ENCODE peak calls at places on chromosomes 11 and 22, in eight cellular contexts. Y is IMR-90, E is breast epithelium, F is uterus, R is stomach, T is body of pancreas, P is sigmoid colon, U is A549. D is an unnamed sample.

GRCh38 chr11:93814966-93815633 is 31.0 kb downstream of the MED17 start:
- DNase-seq in Y (no peak), E (no peak), F (no peak), R (no peak), T (no peak), P (no peak), U (no peak), D (no peak)

GRCh38 chr11:92978226-92979111 is 9.0 kb downstream of the MTNR1B start:
- DNase-seq in Y (peak), E (no peak), F (no peak), R (peak), T (no peak), P (no peak), U (no peak), D (no peak)

GRCh38 chr22:45328822-45329535 is 19.2 kb downstream of the FAM118A start:
- DNase-seq in Y (no peak), E (no peak), F (no peak), R (no peak), T (no peak), P (no peak), U (no peak), D (peak)

GRCh38 chr22:39470462-39471335 is 13.9 kb downstream of the MGAT3 start:
- DNase-seq in Y (no peak), E (no peak), F (no peak), R (no peak), T (no peak), P (no peak), U (no peak), D (no peak)

GRCh38 chr11:27392715-27393114 is 29.7 kb upstream of the CCDC34 start:
- DNase-seq in Y (peak), E (no peak), F (peak), R (no peak), T (no peak), P (no peak), U (peak), D (no peak)

GRCh38 chr11:106186630-106187029 is 109.2 kb downstream of the AASDHPPT start:
- DNase-seq in Y (no peak), E (no peak), F (no peak), R (no peak), T (no peak), P (no peak), U (peak), D (no peak)

GRCh38 chr22:20979243-20979809 is 2.8 kb upstream of the LZTR1 start:
- DNase-seq in Y (peak), E (peak), F (peak), R (peak), T (peak), P (peak), U (no peak), D (peak)

GRCh38 chr11:43404406-43404805 is 45.7 kb downstream of the TTC17 start:
- DNase-seq in Y (no peak), E (no peak), F (no peak), R (no peak), T (no peak), P (no peak), U (no peak), D (no peak)

GRCh38 chr11:73156114-73156513 is 14.0 kb upstream of the FCHSD2 start:
- DNase-seq in Y (no peak), E (no peak), F (no peak), R (no peak), T (no peak), P (peak), U (no peak), D (peak)

GRCh38 chr22:50085211-50085999 is at the start of gene MLC1:
- DNase-seq in Y (peak), E (no peak), F (no peak), R (no peak), T (no peak), P (no peak), U (no peak), D (no peak)

GRCh38 chr22:50505276-50505775 is 2.2 kb downstream of the LMF2 start:
- DNase-seq in Y (no peak), E (no peak), F (no peak), R (no peak), T (no peak), P (no peak), U (no peak), D (no peak)

GRCh38 chr11:82842019-82842418 is 58.2 kb downstream of the PRCP start:
- DNase-seq in Y (no peak), E (no peak), F (no peak), R (no peak), T (no peak), P (peak), U (no peak), D (no peak)

GRCh38 chr11:32779131-32779530 is 15.3 kb downstream of the CCDC73 start:
- DNase-seq in Y (no peak), E (no peak), F (no peak), R (no peak), T (no peak), P (no peak), U (no peak), D (no peak)

GRCh38 chr11:14310696-14311095 is 48.3 kb downstream of the RRAS2 start:
- DNase-seq in Y (peak), E (no peak), F (no peak), R (no peak), T (no peak), P (no peak), U (no peak), D (no peak)

GRCh38 chr11:1196516-1197391 is 26.1 kb upstream of the MUC5B start:
- DNase-seq in Y (no peak), E (peak), F (peak), R (peak), T (no peak), P (peak), U (no peak), D (no peak)

GRCh38 chr11:118275184-118275583 is 11.1 kb upstream of the MPZL2 start:
- DNase-seq in Y (no peak), E (no peak), F (peak), R (no peak), T (no peak), P (no peak), U (no peak), D (no peak)

GRCh38 chr22:26479792-26480610 is 3.6 kb downstream of the HPS4 start:
- DNase-seq in Y (no peak), E (no peak), F (no peak), R (no peak), T (no peak), P (no peak), U (no peak), D (no peak)
- H3K4me3 ChIP-seq in Y (no peak), E (no peak), F (no peak), R (peak), T (no peak), P (no peak), U (no peak), D (no peak)

GRCh38 chr11:134659882-134660281 is 247.8 kb upstream of the B3GAT1 start:
- DNase-seq in Y (no peak), E (no peak), F (no peak), R (peak), T (no peak), P (peak), U (no peak), D (peak)

GRCh38 chr11:134656861-134657540 is 245.0 kb upstream of the B3GAT1 start:
- DNase-seq in Y (no peak), E (no peak), F (peak), R (peak), T (no peak), P (peak), U (no peak), D (peak)

GRCh38 chr11:134657631-134658030 is 245.6 kb upstream of the B3GAT1 start:
- DNase-seq in Y (no peak), E (no peak), F (no peak), R (peak), T (no peak), P (peak), U (no peak), D (peak)

GRCh38 chr11:134660416-134660815 is 248.4 kb upstream of the B3GAT1 start:
- DNase-seq in Y (no peak), E (no peak), F (no peak), R (no peak), T (no peak), P (peak), U (no peak), D (no peak)

DNA sequence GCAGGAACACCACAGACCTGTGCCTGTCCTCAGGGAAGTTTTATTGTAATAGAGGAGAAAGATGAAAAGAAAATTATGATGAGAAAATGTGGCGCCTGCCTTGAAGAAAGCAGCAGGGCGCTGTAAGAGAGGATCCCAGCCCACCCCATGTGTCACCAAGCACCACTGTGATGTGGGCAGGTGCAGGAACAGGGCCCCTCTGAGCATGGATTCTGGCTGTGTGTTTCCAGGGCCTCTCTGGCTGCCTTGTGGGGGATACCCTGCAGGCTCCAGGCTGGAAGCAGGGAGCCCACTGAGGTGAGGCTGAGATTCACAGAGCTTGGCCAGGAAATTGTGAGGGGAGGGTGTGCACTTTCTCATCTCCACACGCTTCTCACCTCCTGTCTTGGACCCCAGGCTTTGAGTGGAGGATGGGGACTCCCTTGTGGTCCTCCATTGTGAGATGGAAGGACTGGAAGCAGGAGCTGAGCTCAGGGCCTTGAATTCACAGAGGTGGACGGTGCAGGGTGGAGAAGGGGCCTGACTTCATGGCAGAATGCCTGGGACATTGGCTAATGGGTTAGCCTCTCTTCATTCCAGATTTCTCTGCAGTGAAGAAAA is 246.5 kb upstream of the B3GAT1 start:
- DNase-seq in Y (no peak), E (no peak), F (peak), R (peak), T (no peak), P (peak), U (no peak), D (peak)
- TF ChIP-seq POLR2A in Y (no peak), E (no peak), F (no peak), R (no peak), T (no peak), P (no peak), U (no peak), D (no peak)

DNA sequence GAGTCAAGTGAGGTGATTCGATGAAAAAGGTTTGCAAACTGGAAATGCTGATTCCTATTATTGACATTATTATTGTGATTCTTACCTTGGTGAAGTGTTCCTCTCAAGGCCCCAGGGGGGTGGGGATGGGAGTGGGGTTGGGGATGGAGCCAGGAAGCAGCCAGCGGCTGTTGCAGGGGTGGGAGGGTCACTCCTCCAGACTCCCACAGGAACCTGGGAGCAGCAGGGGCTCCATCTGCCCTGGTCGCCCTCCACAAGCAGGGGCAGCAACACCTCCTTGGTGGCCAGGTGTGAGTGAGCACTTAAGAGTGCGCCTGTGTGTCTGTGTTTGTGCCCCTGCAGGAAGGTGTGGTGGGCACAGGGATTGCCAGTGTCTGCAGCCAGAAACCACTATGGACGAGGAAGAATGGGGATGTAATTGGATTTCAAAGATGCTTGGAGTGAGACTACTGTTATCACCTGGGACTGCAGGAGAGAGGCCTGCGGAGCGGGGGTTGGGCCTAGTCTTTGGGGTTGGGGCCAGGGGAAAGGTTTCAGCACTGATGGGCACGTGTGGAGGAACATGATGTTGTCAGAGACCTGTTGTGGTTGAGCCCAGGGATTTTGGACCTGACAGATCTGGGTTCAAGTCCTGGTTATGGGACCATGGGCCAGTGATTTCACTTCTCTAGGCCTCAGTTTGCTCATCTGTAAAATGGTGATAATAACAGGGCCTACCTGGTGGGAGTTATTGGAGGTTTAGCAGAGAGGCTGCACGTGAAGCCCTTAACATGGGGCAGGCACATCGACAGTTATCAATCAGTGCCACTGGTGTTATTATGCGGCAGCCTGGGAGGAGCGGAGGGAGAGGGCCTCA is 3.6 kb upstream of the TP53I11 start:
- DNase-seq in Y (no peak), E (no peak), F (no peak), R (no peak), T (no peak), P (no peak), U (no peak), D (no peak)
- H3K4me3 ChIP-seq in Y (no peak), E (no peak), F (no peak), R (no peak), T (no peak), P (no peak), U (no peak), D (no peak)

GRCh38 chr11:20367313-20367948 is 3.9 kb downstream of the HTATIP2 start:
- DNase-seq in Y (peak), E (no peak), F (peak), R (peak), T (no peak), P (peak), U (peak), D (peak)
- TF ChIP-seq POLR2A in Y (no peak), E (no peak), F (no peak), R (no peak), T (no peak), P (no peak), U (no peak), D (no peak)

DNA sequence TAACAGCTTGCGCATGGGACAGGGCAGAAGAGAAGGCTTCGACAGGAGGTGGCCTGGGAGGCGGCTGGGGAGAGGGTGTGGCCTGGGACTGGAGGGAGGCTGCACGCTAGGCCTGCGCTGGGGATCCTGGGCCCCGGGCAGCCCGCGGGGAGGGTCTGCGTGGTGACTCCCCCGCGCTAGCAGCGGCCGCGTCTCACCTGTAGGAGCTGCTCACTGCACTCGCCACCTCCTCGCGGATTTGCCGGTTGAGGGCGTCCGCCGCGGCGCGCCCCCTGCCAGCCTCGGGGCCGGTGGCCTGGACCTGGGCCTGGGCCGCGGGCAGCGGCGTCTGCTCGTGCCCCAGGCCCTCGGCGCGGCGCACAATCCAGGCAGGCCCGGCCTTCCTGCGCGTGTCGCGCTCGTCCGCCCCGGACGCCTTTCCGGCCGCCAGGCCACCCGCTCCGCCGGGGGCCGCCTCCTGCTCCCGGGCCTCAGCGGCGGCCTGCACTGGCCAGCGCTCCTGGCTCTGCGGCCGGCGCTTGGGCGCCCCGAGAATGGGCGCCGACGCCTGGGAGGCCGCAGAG is 1.5 kb downstream of the MAP6 start:
- DNase-seq in Y (no peak), E (no peak), F (no peak), R (peak), T (peak), P (no peak), U (peak), D (no peak)
- H3K4me3 ChIP-seq in Y (peak), E (peak), F (peak), R (peak), T (no peak), P (peak), U (peak), D (peak)

GRCh38 chr11:122804161-122804560 is 34.1 kb upstream of the CRTAM start:
- DNase-seq in Y (no peak), E (no peak), F (no peak), R (no peak), T (no peak), P (no peak), U (no peak), D (no peak)

GRCh38 chr11:122803306-122803705 is 35.0 kb upstream of the CRTAM start:
- DNase-seq in Y (peak), E (no peak), F (no peak), R (no peak), T (no peak), P (no peak), U (no peak), D (no peak)

GRCh38 chr11:122802876-122803275 is 35.4 kb upstream of the CRTAM start:
- DNase-seq in Y (no peak), E (no peak), F (no peak), R (no peak), T (no peak), P (no peak), U (no peak), D (no peak)

GRCh38 chr11:122804796-122805195 is 33.5 kb upstream of the CRTAM start:
- DNase-seq in Y (no peak), E (no peak), F (no peak), R (no peak), T (no peak), P (no peak), U (no peak), D (no peak)

DNA sequence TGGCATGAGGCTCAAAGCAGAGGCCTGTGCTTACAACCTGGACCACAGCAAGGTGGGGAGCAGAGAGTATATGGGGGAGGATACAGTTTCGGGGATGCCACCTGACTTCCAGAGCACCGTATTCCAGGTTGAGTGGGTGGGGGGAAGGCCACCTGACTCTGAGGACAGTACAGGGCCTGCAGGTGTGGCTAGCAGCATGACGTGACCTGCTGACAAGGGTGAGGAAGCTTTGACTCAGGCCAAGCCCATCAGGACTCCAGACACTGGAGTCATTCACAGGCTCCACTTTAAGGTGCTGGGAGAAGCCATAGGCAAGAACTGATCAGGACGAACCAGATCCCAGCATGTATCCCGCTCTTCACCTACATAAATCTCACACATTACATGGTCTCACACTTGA is 34.6 kb upstream of the CRTAM start:
- DNase-seq in Y (no peak), E (no peak), F (no peak), R (no peak), T (no peak), P (no peak), U (no peak), D (no peak)
- TF ChIP-seq POLR2A in Y (no peak), E (no peak), F (no peak), R (no peak), T (no peak), P (no peak), U (no peak), D (no peak)

DNA sequence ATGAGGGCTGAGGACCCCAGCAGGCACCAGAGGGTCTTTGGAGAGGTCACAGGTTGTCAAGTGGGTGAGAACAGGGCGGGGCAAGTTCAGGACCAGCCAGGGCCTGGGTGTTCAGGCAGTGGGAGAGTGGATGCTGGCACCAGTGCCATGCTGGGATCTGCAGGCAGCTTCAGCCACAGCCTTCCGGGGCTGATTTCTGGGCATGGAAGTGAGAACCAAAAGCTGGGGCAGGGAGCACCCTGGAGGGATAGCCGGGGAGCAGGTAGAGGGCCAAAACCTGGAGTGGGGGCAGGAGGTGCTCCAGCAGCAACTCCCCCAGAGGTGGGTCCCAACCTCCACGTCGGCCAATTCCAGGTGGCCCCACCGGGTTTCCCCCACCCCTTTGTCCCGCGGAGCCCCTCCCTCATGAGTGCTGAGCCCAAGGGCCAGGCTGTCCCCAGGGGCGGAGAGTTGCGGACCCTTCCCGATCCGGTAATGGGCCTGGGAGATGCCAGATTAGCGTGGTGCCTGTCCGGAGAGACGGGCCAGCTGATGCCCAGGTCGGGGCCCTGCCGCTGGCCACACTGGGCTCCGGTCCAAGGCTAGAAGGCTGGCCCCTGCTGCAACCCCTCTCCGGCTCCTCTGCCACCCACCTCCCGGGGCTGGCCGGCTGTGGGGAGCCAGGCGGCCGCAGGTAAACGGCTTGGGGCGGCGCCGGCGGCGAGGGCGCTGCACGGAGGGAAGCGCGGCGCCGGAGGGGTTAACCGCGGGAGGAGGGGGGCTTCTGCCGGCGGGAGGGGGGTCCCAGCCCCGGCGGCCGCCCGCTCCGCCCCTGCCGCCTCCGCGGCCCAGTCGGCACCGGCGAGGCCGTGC is at the start of gene KCNK4:
- DNase-seq in Y (no peak), E (no peak), F (no peak), R (no peak), T (no peak), P (no peak), U (no peak), D (no peak)
- H3K4me3 ChIP-seq in Y (peak), E (peak), F (no peak), R (peak), T (no peak), P (no peak), U (no peak), D (no peak)

GRCh38 chr11:116582621-116583020 is 190.2 kb downstream of the BUD13 start:
- DNase-seq in Y (no peak), E (no peak), F (no peak), R (no peak), T (no peak), P (no peak), U (no peak), D (no peak)
- TF ChIP-seq POLR2A in Y (no peak), E (no peak), F (no peak), R (no peak), T (no peak), P (no peak), U (no peak), D (no peak)

DNA sequence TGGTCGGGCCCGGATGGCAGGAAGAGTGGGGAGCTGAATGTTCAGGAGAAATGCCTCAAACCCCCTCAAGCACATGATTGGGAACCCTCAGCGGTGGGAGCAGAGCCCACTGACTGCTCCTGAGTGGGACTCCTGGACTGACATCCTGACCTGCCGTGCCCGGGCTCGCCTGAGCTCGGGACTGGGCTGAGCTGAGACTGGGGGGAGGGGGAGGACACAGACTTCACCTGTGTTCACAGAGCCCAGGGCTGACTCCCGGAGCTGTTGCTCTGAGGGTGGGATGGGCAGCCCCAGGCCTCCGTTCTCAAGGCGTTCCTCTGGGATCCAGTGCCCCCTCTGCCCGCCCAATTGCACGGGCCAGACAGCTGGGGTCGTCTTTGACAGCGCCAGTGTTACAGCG is 24.6 kb downstream of the DAGLA start:
- DNase-seq in Y (no peak), E (no peak), F (no peak), R (no peak), T (no peak), P (no peak), U (no peak), D (no peak)
- H3K4me3 ChIP-seq in Y (no peak), E (no peak), F (no peak), R (no peak), T (no peak), P (no peak), U (no peak), D (no peak)

GRCh38 chr22:41181349-41182241 is 23.5 kb upstream of the L3MBTL2 start:
- DNase-seq in Y (peak), E (no peak), F (no peak), R (no peak), T (no peak), P (no peak), U (no peak), D (peak)
- TF ChIP-seq POLR2A in Y (no peak), E (no peak), F (no peak), R (no peak), T (no peak), P (no peak), U (no peak), D (no peak)